ENCODE peak calls at places on chromosome 5, in eight cellular contexts. P is psoas muscle, S is BJ, U is amniotic stem cell, R is tibial artery, K is NCI-H446 treated with DMSO at 0.1 percent for 48 hours, J is aorta, N is fibroblast of the conjunctiva. F is an unnamed sample.

GRCh38 chr5:146751781-146752401 is 126.7 kb downstream of the PPP2R2B start:
- DNase-seq in R (no peak), S (no peak), N (no peak), U (no peak), J (peak; percentile 52), K (no peak), P (no peak), F (no peak)

GRCh38 chr5:14665110-14665822 is 748 bp downstream of the OTULIN start:
- DNase-seq in R (no peak), K (no peak), P (no peak), U (no peak), J (peak; percentile 57), N (no peak), S (no peak), F (no peak)

GRCh38 chr5:33937700-33938506 is 1.7 kb downstream of the RXFP3 start:
- DNase-seq in P (no peak), N (no peak), K (no peak), U (no peak), J (no peak), S (no peak), R (no peak), F (no peak)

GRCh38 chr5:113375492-113376060 is 59.2 kb downstream of the TSSK1B start:
- DNase-seq in S (no peak), P (no peak), K (no peak), J (no peak), R (no peak), U (no peak), N (no peak), F (peak; percentile 52)

GRCh38 chr5:143226361-143226760 is 177.1 kb downstream of the NR3C1 start:
- DNase-seq in P (no peak), K (no peak), U (no peak), R (no peak), J (no peak), S (no peak), N (no peak), F (no peak)

GRCh38 chr5:177416334-177416733 is 7.0 kb upstream of the F12 start:
- DNase-seq in N (no peak), K (no peak), P (peak; percentile 67), U (no peak), J (peak; percentile 71), S (no peak), R (no peak), F (peak; percentile 72)

GRCh38 chr5:91556-92263 is at the start of gene PLEKHG4B:
- DNase-seq in K (peak; percentile 60), P (no peak), J (no peak), N (no peak), R (no peak), S (no peak), U (no peak), F (no peak)

GRCh38 chr5:39231705-39232525 is 12.6 kb upstream of the FYB1 start:
- DNase-seq in U (no peak), J (no peak), R (no peak), P (no peak), S (no peak), K (no peak), N (no peak), F (no peak)

GRCh38 chr5:94245608-94246007 is 372.8 kb downstream of the KIAA0825 start:
- DNase-seq in S (no peak), U (no peak), N (no peak), R (no peak), P (no peak), K (no peak), J (no peak), F (peak; percentile 34)

GRCh38 chr5:100900142-100900795 is 2.8 kb downstream of the ST8SIA4 start:
- DNase-seq in P (peak; percentile 27), R (peak; percentile 62), U (no peak), S (no peak), N (no peak), K (no peak), J (peak; percentile 64), F (peak; percentile 46)

GRCh38 chr5:38756068-38756467 is 89.7 kb upstream of the OSMR start:
- DNase-seq in R (no peak), P (no peak), J (no peak), N (no peak), K (no peak), S (no peak), U (no peak), F (no peak)

GRCh38 chr5:87103616-87104287 is 163.9 kb upstream of the RASA1 start:
- DNase-seq in K (no peak), J (no peak), P (no peak), N (no peak), S (no peak), U (no peak), R (no peak), F (no peak)

GRCh38 chr5:55694152-55694830 is 17.8 kb downstream of the SLC38A9 start:
- DNase-seq in J (no peak), S (no peak), K (peak; percentile 12), N (peak; percentile 44), P (no peak), R (no peak), U (no peak), F (no peak)

GRCh38 chr5:33275921-33276705 is 164.7 kb upstream of the TARS1 start:
- DNase-seq in R (no peak), J (no peak), K (no peak), P (no peak), U (no peak), S (peak; percentile 93), N (no peak), F (no peak)

GRCh38 chr5:175885813-175886212 is 14.4 kb downstream of the CPLX2 start:
- DNase-seq in J (no peak), S (no peak), R (no peak), K (peak; percentile 87), U (no peak), N (no peak), P (no peak), F (no peak)

GRCh38 chr5:80686757-80687156 is 32.0 kb upstream of the DHFR start:
- DNase-seq in N (no peak), U (no peak), S (no peak), P (no peak), K (no peak), R (no peak), J (no peak), F (no peak)

GRCh38 chr5:112640495-112640894 is 97.2 kb upstream of the APC start:
- DNase-seq in K (no peak), J (no peak), N (no peak), R (no peak), S (no peak), U (no peak), P (no peak), F (no peak)

GRCh38 chr5:102421647-102422046 is 77.2 kb downstream of the SLCO6A1 start:
- DNase-seq in R (no peak), U (no peak), S (no peak), N (no peak), K (no peak), P (no peak), J (peak; percentile 44), F (peak; percentile 41)

GRCh38 chr5:75890546-75890945 is 173.3 kb upstream of the POC5 start:
- DNase-seq in K (no peak), R (no peak), J (no peak), N (no peak), U (no peak), S (no peak), P (no peak), F (no peak)

GRCh38 chr5:126351138-126351537 is 72.1 kb upstream of the GRAMD2B start:
- DNase-seq in N (no peak), P (no peak), U (no peak), R (no peak), K (no peak), S (peak; percentile 79), J (no peak), F (no peak)

F was measured in Right ventricle myocardium superior.